ENCODE peak calls at places on chromosomes 3 and 15, in five cellular contexts. K is esophagus muscularis mucosa; T is SJSA1; Q is IMR-90; O is CD4-positive, CD25-positive, alpha-beta regulatory T cell. U is an unnamed sample.

GRCh38 chr15:66151809-66152208 is 101.7 kb downstream of the MEGF11 start:
- DNase-seq in K (no peak), T (no peak), Q (no peak), O (no peak), U (no peak)

GRCh38 chr15:73851679-73852078 is 21.7 kb upstream of the TBC1D21 start:
- DNase-seq in K (no peak), T (peak; percentile 16), Q (peak; percentile 64), O (no peak), U (peak; percentile 34)

GRCh38 chr15:64915518-64916227 is 4.0 kb downstream of the ANKDD1A start:
- DNase-seq in K (no peak), T (no peak), Q (no peak), O (no peak), U (no peak)

GRCh38 chr3:150286390-150287147 is 121.5 kb upstream of the TSC22D2 start:
- DNase-seq in K (no peak), T (no peak), Q (peak; percentile 51), O (no peak), U (peak; percentile 8)

GRCh38 chr3:161142486-161142885 is 37.3 kb upstream of the B3GALNT1 start:
- DNase-seq in K (no peak), T (no peak), Q (no peak), O (no peak), U (no peak)

GRCh38 chr15:38074029-38074428 is 139.6 kb downstream of the TMCO5A start:
- DNase-seq in K (no peak), T (no peak), Q (no peak), O (no peak), U (no peak)

GRCh38 chr3:67109651-67110204 is 111.6 kb downstream of the KBTBD8 start:
- DNase-seq in K (no peak), T (peak; percentile 50), Q (peak; percentile 85), O (no peak), U (no peak)

GRCh38 chr3:125110876-125111480 is 55.2 kb upstream of the HEG1 start:
- DNase-seq in K (no peak), T (no peak), Q (no peak), O (no peak), U (no peak)

GRCh38 chr15:84949043-84949442 is 32.6 kb upstream of the PDE8A start:
- DNase-seq in K (no peak), T (no peak), Q (peak; percentile 71), O (no peak), U (no peak)

GRCh38 chr15:45184562-45185041 is 3.2 kb downstream of the SHF start:
- DNase-seq in K (no peak), T (no peak), Q (no peak), O (no peak), U (no peak)

GRCh38 chr3:12947504-12948369 is 106.4 kb upstream of the RPL32 start:
- DNase-seq in K (no peak), T (no peak), Q (peak; percentile 68), O (no peak), U (no peak)

GRCh38 chr3:50926868-50927267 is 252.1 kb downstream of the DOCK3 start:
- DNase-seq in K (no peak), T (no peak), Q (no peak), O (no peak), U (no peak)

GRCh38 chr3:57298041-57298440 is 5.6 kb upstream of the ASB14 start:
- DNase-seq in K (no peak), T (no peak), Q (peak; percentile 40), O (no peak), U (no peak)

GRCh38 chr3:178445139-178445538 is 91.1 kb upstream of the KCNMB2 start:
- DNase-seq in K (no peak), T (no peak), Q (no peak), O (no peak), U (no peak)

GRCh38 chr3:171362575-171362974 is 97.6 kb downstream of the TNIK start:
- DNase-seq in K (no peak), T (no peak), Q (no peak), O (no peak), U (no peak)

GRCh38 chr15:56731571-56731970 is 1.7 kb downstream of the ZNF280D start:
- DNase-seq in K (no peak), T (no peak), Q (no peak), O (no peak), U (no peak)

GRCh38 chr3:52088445-52089367 is 32.3 kb upstream of the DUSP7 start:
- DNase-seq in K (no peak), T (no peak), Q (peak; percentile 88), O (no peak), U (no peak)

GRCh38 chr3:196111939-196112386 is 30.1 kb upstream of the TFRC start:
- DNase-seq in K (no peak), T (no peak), Q (no peak), O (peak; percentile 6), U (no peak)

GRCh38 chr3:46461971-46462910 is 2.5 kb downstream of the LTF start:
- DNase-seq in K (no peak), T (peak; percentile 72), Q (peak; percentile 19), O (no peak), U (no peak)

GRCh38 chr3:149199474-149199873 is 22.2 kb downstream of the CP start:
- DNase-seq in K (no peak), T (no peak), Q (peak; percentile 68), O (no peak), U (no peak)

GRCh38 chr3:16523778-16524177 is 10.3 kb upstream of the RFTN1 start:
- DNase-seq in K (no peak), T (no peak), Q (peak; percentile 62), O (no peak), U (no peak)

GRCh38 chr3:144415492-144415891 is 443.9 kb downstream of the DIPK2A start:
- DNase-seq in K (no peak), T (no peak), Q (no peak), O (no peak), U (no peak)

GRCh38 chr3:191412764-191413163 is 48.2 kb upstream of the PYDC2 start:
- DNase-seq in K (no peak), T (peak; percentile 18), Q (peak; percentile 97), O (no peak), U (no peak)

GRCh38 chr3:189563841-189564563 is 67.2 kb upstream of the TP63 start:
- DNase-seq in K (no peak), T (peak; percentile 20), Q (peak; percentile 78), O (no peak), U (no peak)

GRCh38 chr15:58589047-58589446 is 157.3 kb downstream of the LIPC start:
- DNase-seq in K (no peak), T (no peak), Q (no peak), O (no peak), U (no peak)

GRCh38 chr15:92832992-92833438 is 67.1 kb upstream of the CHD2 start:
- DNase-seq in K (no peak), T (no peak), Q (peak; percentile 59), O (no peak), U (no peak)

GRCh38 chr15:69340243-69340991 is 41.7 kb downstream of the PAQR5 start:
- DNase-seq in K (no peak), T (no peak), Q (no peak), O (no peak), U (no peak)

GRCh38 chr3:157201648-157202278 is 41.8 kb upstream of the CCNL1 start:
- DNase-seq in K (no peak), T (peak; percentile 9), Q (peak; percentile 40), O (no peak), U (no peak)

GRCh38 chr15:70440416-70441138 is 322.8 kb downstream of the UACA start:
- DNase-seq in K (no peak), T (no peak), Q (no peak), O (no peak), U (no peak)

GRCh38 chr3:7309707-7310106 is 448.8 kb downstream of the GRM7 start:
- DNase-seq in K (peak; percentile 93), T (no peak), Q (no peak), O (no peak), U (no peak)

GRCh38 chr15:78213425-78213750 is 21.0 kb downstream of the ACSBG1 start:
- DNase-seq in K (no peak), T (no peak), Q (no peak), O (no peak), U (no peak)

GRCh38 chr3:80550154-80550553 is 782.4 kb upstream of the ROBO1 start:
- DNase-seq in K (no peak), T (no peak), Q (no peak), O (no peak), U (no peak)

DNA sequence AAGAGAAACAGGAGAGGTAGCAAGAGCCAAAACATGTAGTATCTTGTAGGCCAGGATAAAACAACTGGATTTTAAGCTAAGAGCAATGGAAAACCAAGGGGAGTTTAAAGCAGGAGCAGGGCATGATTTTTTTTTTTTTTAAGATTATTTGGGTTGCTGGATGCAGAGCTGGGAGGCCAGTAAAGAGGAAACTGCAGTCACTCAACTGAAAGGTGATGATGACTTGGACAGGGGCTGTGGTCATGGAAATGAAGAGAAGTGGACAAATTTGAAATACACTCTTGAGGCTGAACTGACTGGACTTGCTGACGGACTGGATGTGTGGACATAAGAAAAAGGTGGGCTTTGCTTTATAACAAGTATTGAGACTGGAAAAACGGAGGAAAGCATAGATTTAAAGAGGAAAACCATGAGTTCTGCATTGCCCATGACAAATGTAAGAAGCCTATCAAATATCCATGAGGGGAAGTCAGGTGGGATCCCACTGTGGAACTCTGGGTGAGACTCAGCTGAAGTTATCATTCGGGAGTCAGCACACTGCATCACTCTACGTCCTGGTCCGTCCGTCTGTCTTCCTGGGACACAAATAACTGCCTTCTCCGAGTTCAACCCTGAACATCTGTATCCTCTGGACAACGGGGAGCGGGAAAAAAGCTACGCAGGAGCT is 688 bp downstream of the XPC start:
- DNase-seq in K (no peak), T (no peak), Q (peak; percentile 34), O (no peak), U (no peak)
- H3K4me1 ChIP-seq in K (peaks cover 51% of the 10 kb centered on the region), T (peaks cover 16% of the 10 kb centered on the region), Q (peaks cover 3% of the 10 kb centered on the region), O (peaks cover 47% of the 10 kb centered on the region), U (peaks cover 53% of the 10 kb centered on the region)

GRCh38 chr15:97124790-97125189 is 794.3 kb downstream of the NR2F2 start:
- DNase-seq in K (no peak), T (no peak), Q (no peak), O (no peak), U (no peak)
- H3K27ac ChIP-seq in K (no peak overlapping the region), T (no peak overlapping the region), Q (no peak overlapping the region), O (no peak overlapping the region), U (no peak overlapping the region)

GRCh38 chr3:184231671-184232070 is 2.3 kb downstream of the VWA5B2 start:
- DNase-seq in K (no peak), T (no peak), Q (no peak), O (no peak), U (no peak)
- H3K27me3 ChIP-seq in K (peaks cover 42% of the 10 kb centered on the region), T (peaks cover 42% of the 10 kb centered on the region), Q (peaks cover 66% of the 10 kb centered on the region), O (peaks cover 22% of the 10 kb centered on the region), U (peaks cover 21% of the 10 kb centered on the region)

GRCh38 chr15:55401786-55402246 is 6.3 kb downstream of the CCPG1 start:
- DNase-seq in K (no peak), T (no peak), Q (no peak), O (no peak), U (no peak)

GRCh38 chr15:55403531-55403930 is 4.6 kb downstream of the CCPG1 start:
- DNase-seq in K (no peak), T (no peak), Q (peak; percentile 49), O (no peak), U (no peak)

GRCh38 chr15:55402707-55403106 is 5.5 kb downstream of the CCPG1 start:
- DNase-seq in K (no peak), T (no peak), Q (no peak), O (no peak), U (no peak)

GRCh38 chr15:55407949-55408766 is at the start of the genes CCPG1 and PIERCE2:
- DNase-seq in K (peak; percentile 96), T (peak; percentile 96), Q (peak; percentile 93), O (peak; percentile 84), U (peak; percentile 78)

DNA sequence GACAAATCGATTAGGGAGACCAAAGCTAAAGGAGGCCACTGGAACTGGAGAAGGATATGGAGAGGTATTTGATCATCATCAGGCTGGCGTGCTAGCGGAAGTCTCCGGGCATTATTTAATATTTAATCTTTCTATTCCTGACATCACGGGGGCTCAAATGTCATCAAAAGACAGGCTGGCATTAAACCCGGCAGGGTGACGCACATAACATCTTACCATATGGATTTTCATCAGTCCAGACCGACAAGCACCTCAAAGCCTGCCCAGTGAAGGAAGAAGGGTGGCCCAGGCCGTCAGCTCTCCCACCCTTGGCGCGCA is 569 bp downstream of the CCPG1 start:
- DNase-seq in K (no peak), T (no peak), Q (peak; percentile 23), O (no peak), U (no peak)
- H3K4me1 ChIP-seq in K (peaks cover 54% of the 10 kb centered on the region), T (peaks cover 2% of the 10 kb centered on the region), Q (no peaks in the 10 kb centered on the region), O (peaks cover 39% of the 10 kb centered on the region), U (peaks cover 30% of the 10 kb centered on the region)